ENCODE peak calls at places on chromosomes 12 and 14, in seven cellular contexts. O, A, H, D, R, X and U are unnamed samples.
A peak's percentile ranks its signal among the peaks of the same experiment; 100 is the strongest.

GRCh38 chr12:49624919-49625577 is 1.7 kb downstream of the PRPF40B start:
- DNase-seq in D (no peak), X (peak; percentile 92), H (no peak), R (no peak), A (no peak), O (no peak), U (no peak)

GRCh38 chr14:61584258-61584657 is 111.1 kb upstream of the HIF1A start:
- DNase-seq in H (no peak), O (no peak), X (peak; percentile 76), R (no peak), A (no peak), D (no peak), U (no peak)

GRCh38 chr14:76486251-76486743 is 110.4 kb downstream of the ESRRB start:
- DNase-seq in H (peak; percentile 73), D (no peak), R (no peak), X (no peak), O (no peak), A (no peak), U (no peak)

GRCh38 chr14:72513994-72514659 is 379.8 kb downstream of the DPF3 start:
- DNase-seq in A (no peak), D (no peak), H (peak; percentile 50), R (peak; percentile 46), X (peak; percentile 29), O (no peak), U (no peak)

GRCh38 chr12:110001596-110001995 is 2.4 kb downstream of the ANKRD13A start:
- DNase-seq in H (no peak), A (no peak), D (no peak), R (no peak), O (no peak), X (peak; percentile 81), U (no peak)

GRCh38 chr12:9843416-9843815 is 16.1 kb downstream of the KLRF1 start:
- DNase-seq in H (no peak), O (no peak), R (no peak), D (no peak), X (peak; percentile 12), A (no peak), U (no peak)

GRCh38 chr14:104724407-104724980 is 465 bp downstream of the ADSS1 start:
- DNase-seq in D (peak; percentile 67), A (peak; percentile 80), X (no peak), R (no peak), O (peak; percentile 53), H (peak; percentile 84), U (no peak)

GRCh38 chr12:78403681-78404080 is 460.9 kb upstream of the SYT1 start:
- DNase-seq in O (no peak), R (no peak), H (no peak), A (no peak), X (no peak), D (no peak), U (no peak)

GRCh38 chr12:117863004-117863709 is 105.6 kb downstream of the KSR2 start:
- DNase-seq in A (no peak), D (no peak), O (no peak), X (peak; percentile 51), H (no peak), R (no peak), U (no peak)

GRCh38 chr12:81502912-81503695 is 256.0 kb downstream of the PPFIA2 start:
- DNase-seq in X (peak; percentile 23), R (no peak), H (no peak), O (no peak), A (no peak), D (no peak), U (no peak)

GRCh38 chr12:82299617-82300016 is 58.6 kb downstream of the CCDC59 start:
- DNase-seq in A (no peak), D (no peak), R (peak; percentile 90), X (no peak), H (no peak), O (no peak), U (no peak)

GRCh38 chr14:28596336-28596735 is 170.3 kb upstream of the FOXG1 start:
- DNase-seq in X (peak; percentile 17), A (no peak), O (no peak), H (no peak), R (no peak), D (no peak), U (no peak)

GRCh38 chr12:104080764-104081163 is 16.4 kb downstream of the HCFC2 start:
- DNase-seq in X (no peak), O (no peak), H (no peak), D (no peak), A (no peak), R (no peak), U (no peak)

GRCh38 chr14:101072945-101073597 is 169.5 kb upstream of the RTL1 start:
- DNase-seq in D (peak; percentile 66), H (peak; percentile 91), O (peak; percentile 31), R (peak; percentile 97), X (peak; percentile 95), A (peak; percentile 80), U (peak; percentile 84)

GRCh38 chr12:75452675-75453330 is 27.8 kb upstream of the GLIPR1 start:
- DNase-seq in X (peak; percentile 60), A (no peak), O (no peak), H (no peak), R (no peak), D (no peak), U (no peak)

GRCh38 chr12:110921262-110921661 is 883 bp upstream of the MYL2 start:
- DNase-seq in X (peak; percentile 19), A (no peak), H (no peak), O (no peak), D (no peak), R (no peak), U (no peak)

GRCh38 chr14:89566644-89567411 is 149.8 kb upstream of the FOXN3 start:
- DNase-seq in H (no peak), O (no peak), X (no peak), D (no peak), A (no peak), R (no peak), U (no peak)

GRCh38 chr12:110022980-110023633 is 23.9 kb downstream of the ANKRD13A start:
- DNase-seq in R (no peak), D (no peak), X (peak; percentile 21), O (no peak), H (no peak), A (no peak), U (no peak)

GRCh38 chr14:97709552-97709951 is 912.4 kb downstream of the VRK1 start:
- DNase-seq in H (no peak), D (no peak), X (no peak), A (no peak), R (no peak), O (no peak), U (no peak)

GRCh38 chr14:99664636-99665273 is 19.3 kb upstream of the CYP46A1 start:
- DNase-seq in R (no peak), D (no peak), O (no peak), H (no peak), X (no peak), A (no peak), U (no peak)

GRCh38 chr12:14454098-14454907 is 88.8 kb downstream of the ATF7IP start:
- DNase-seq in D (no peak), O (no peak), X (peak; percentile 44), H (peak; percentile 26), A (no peak), R (peak; percentile 96), U (no peak)

GRCh38 chr14:101721951-101722661 is 39.4 kb upstream of the PPP2R5C start:
- DNase-seq in D (no peak), A (no peak), O (peak; percentile 51), X (peak; percentile 85), H (no peak), R (peak; percentile 87), U (peak; percentile 79)

GRCh38 chr12:116236148-116236731 is 41.3 kb downstream of the MED13L start:
- DNase-seq in H (peak; percentile 48), X (peak; percentile 40), A (no peak), R (peak; percentile 70), D (no peak), O (peak; percentile 54), U (peak; percentile 59)

GRCh38 chr12:93078577-93078976 is 149.5 kb upstream of the EEA1 start:
- DNase-seq in O (no peak), A (no peak), H (no peak), R (no peak), X (no peak), D (no peak), U (no peak)
- H3K4me1 ChIP-seq in O (no peaks in the 10 kb centered on the region), A (no peaks in the 10 kb centered on the region), H (no peaks in the 10 kb centered on the region), R (peaks cover 21% of the 10 kb centered on the region), X (no peaks in the 10 kb centered on the region), D (no peaks in the 10 kb centered on the region), U (no peaks in the 10 kb centered on the region)

GRCh38 chr12:57160021-57160420 is 12.6 kb upstream of the LRP1-AS start:
- DNase-seq in H (no peak), X (no peak), A (no peak), O (no peak), R (no peak), D (no peak), U (no peak)

GRCh38 chr12:57159341-57159740 is 11.9 kb upstream of the LRP1-AS start:
- DNase-seq in A (peak; percentile 72), R (no peak), X (no peak), D (no peak), O (no peak), H (no peak), U (no peak)

GRCh38 chr12:57157588-57158173 is 10.3 kb upstream of the LRP1-AS start:
- DNase-seq in O (no peak), H (no peak), A (peak; percentile 86), D (no peak), R (no peak), X (no peak), U (no peak)

GRCh38 chr12:57158186-57158585 is 10.8 kb upstream of the LRP1-AS start:
- DNase-seq in X (no peak), H (no peak), O (no peak), R (no peak), A (no peak), D (no peak), U (no peak)

GRCh38 chr12:57158665-57159064 is 11.2 kb upstream of the LRP1-AS start:
- DNase-seq in O (no peak), A (no peak), R (no peak), H (peak; percentile 39), X (no peak), D (no peak), U (no peak)
- H3K4me1 ChIP-seq in O (peaks cover 32% of the 10 kb centered on the region), A (no peaks in the 10 kb centered on the region), R (no peaks in the 10 kb centered on the region), H (peaks cover 33% of the 10 kb centered on the region), X (no peaks in the 10 kb centered on the region), D (no peaks in the 10 kb centered on the region), U (no peaks in the 10 kb centered on the region)

DNA sequence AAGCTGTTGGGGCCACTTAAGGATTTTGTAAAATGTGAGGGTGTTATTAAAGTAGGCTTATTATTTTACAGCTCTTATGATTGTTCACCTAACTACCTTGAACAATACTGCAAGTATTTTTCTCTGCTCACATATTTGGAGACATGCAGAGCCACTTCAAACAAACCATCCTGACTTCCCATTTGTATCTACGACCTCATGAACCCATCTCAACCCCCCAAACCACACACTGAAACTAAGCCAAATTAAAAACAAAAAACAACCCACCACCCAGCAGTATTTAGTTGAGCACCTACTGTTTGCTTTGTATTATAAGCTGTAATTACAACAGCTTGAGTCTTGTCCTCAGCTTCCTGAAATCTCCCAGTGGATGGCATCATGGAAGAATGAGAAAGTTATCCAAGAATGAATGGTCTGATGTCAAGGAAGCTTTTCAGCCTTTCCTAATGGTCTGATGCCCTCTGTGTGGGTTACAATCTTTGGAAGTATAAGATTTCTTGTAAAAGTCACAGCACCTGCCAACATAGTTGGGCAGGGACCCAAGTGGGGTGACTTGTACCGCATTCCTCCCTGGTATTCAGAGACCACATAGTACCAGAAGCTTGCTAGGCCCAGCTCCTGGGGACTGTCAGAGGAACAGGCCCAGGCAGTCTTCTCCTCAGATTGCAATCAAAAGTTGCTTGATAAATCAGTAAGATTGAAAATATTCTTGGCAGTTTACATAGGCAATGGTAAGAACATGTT is 416.6 kb downstream of the ZFP36L1 start:
- DNase-seq in O (no peak), X (peak; percentile 40), D (no peak), H (no peak), A (peak; percentile 63), R (no peak), U (peak; percentile 73)
- H3K4me1 ChIP-seq in O (peaks cover 32% of the 10 kb centered on the region), X (peaks cover 21% of the 10 kb centered on the region), D (peaks cover 5% of the 10 kb centered on the region), H (peaks cover 11% of the 10 kb centered on the region), A (peaks cover 3% of the 10 kb centered on the region), R (peaks cover 5% of the 10 kb centered on the region), U (no peaks in the 10 kb centered on the region)

GRCh38 chr14:52080171-52080800 is 11.4 kb upstream of the NID2 start:
- DNase-seq in R (no peak), H (no peak), X (peak; percentile 85), O (no peak), A (no peak), D (no peak), U (no peak)
- H3K4me1 ChIP-seq in R (no peaks in the 10 kb centered on the region), H (peaks cover 2% of the 10 kb centered on the region), X (peaks cover 62% of the 10 kb centered on the region), O (peaks cover 5% of the 10 kb centered on the region), A (peaks cover 4% of the 10 kb centered on the region), D (peaks cover 5% of the 10 kb centered on the region), U (no peaks in the 10 kb centered on the region)